ENCODE peak calls at places on chromosomes 13 and 19, in six cellular contexts. One of them, this sample, is unnamed.

GRCh38 chr19:29467824-29468401 is 57.9 kb upstream of the VSTM2B start:
- ATAC-seq in HepG2: peak
- ATAC-seq in upper lobe of left lung: no peak
- ATAC-seq in GM12878: peak
- ATAC-seq in A549: peak
- ATAC-seq in K562: peak
- ATAC-seq in this sample: no peak

GRCh38 chr19:49339364-49340068 is 4.3 kb downstream of the CD37 start:
- ATAC-seq in HepG2: no peak
- ATAC-seq in K562: peak
- ATAC-seq in GM12878: no peak
- ATAC-seq in A549: peak
- ATAC-seq in upper lobe of left lung: peak
- ATAC-seq in this sample: peak

GRCh38 chr13:99969934-99970760 is 1.4 kb downstream of the ZIC5 start:
- ATAC-seq in GM12878: no peak
- ATAC-seq in K562: peak
- ATAC-seq in A549: peak
- ATAC-seq in upper lobe of left lung: no peak
- ATAC-seq in HepG2: peak
- ATAC-seq in this sample: peak

GRCh38 chr13:48817166-48817802 is 158.4 kb upstream of the FNDC3A start:
- ATAC-seq in HepG2: peak
- ATAC-seq in A549: no peak
- ATAC-seq in upper lobe of left lung: no peak
- ATAC-seq in GM12878: no peak
- ATAC-seq in K562: no peak
- ATAC-seq in this sample: no peak

GRCh38 chr19:58134244-58134643 is 16.3 kb downstream of the ZNF329 start:
- ATAC-seq in K562: no peak
- ATAC-seq in GM12878: no peak
- ATAC-seq in HepG2: no peak
- ATAC-seq in A549: no peak
- ATAC-seq in upper lobe of left lung: no peak
- ATAC-seq in this sample: no peak

GRCh38 chr19:31553844-31554215 is 204.6 kb upstream of the TSHZ3 start:
- ATAC-seq in HepG2: no peak
- ATAC-seq in upper lobe of left lung: peak
- ATAC-seq in GM12878: no peak
- ATAC-seq in A549: no peak
- ATAC-seq in K562: no peak
- ATAC-seq in this sample: peak

GRCh38 chr19:35317464-35318043 is 11.4 kb upstream of the CD22 start:
- ATAC-seq in HepG2: peak
- ATAC-seq in K562: peak
- ATAC-seq in upper lobe of left lung: peak
- ATAC-seq in A549: peak
- ATAC-seq in GM12878: no peak
- ATAC-seq in this sample: no peak

GRCh38 chr13:33363328-33363727 is 77.8 kb upstream of the STARD13 start:
- ATAC-seq in HepG2: no peak
- ATAC-seq in K562: no peak
- ATAC-seq in A549: no peak
- ATAC-seq in upper lobe of left lung: peak
- ATAC-seq in GM12878: peak
- ATAC-seq in this sample: peak

GRCh38 chr13:27403252-27403678 is 21.2 kb upstream of the GTF3A start:
- ATAC-seq in GM12878: no peak
- ATAC-seq in K562: no peak
- ATAC-seq in A549: no peak
- ATAC-seq in HepG2: peak
- ATAC-seq in upper lobe of left lung: peak
- ATAC-seq in this sample: peak

DNA sequence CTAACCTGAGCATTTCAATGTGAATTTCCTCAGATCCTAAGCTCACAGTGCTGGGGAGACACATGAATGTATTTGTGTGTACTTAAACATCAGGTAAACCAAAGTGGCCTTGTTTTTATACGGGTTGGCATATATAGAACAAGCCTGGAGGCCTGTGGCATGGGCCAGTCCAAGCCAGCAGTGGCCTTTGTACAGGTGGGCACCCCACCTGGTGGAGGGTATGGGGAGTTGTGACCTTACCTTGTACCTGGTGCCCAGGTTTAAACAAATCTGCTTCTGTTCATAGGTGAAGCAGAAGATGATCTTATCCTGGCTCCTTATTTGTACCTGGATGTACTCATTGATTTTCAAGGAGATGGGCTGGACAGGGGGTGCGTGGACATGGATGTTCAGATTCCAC is 71.0 kb downstream of the ERICH6B start:
- ATAC-seq in HepG2: peak
- ATAC-seq in A549: no peak
- ATAC-seq in K562: no peak
- ATAC-seq in GM12878: peak
- ATAC-seq in upper lobe of left lung: no peak
- ATAC-seq in this sample: no peak
- TF ChIP-seq CTCF in HepG2: no peak
- TF ChIP-seq CTCF in A549: no peak
- TF ChIP-seq CTCF in K562: no peak
- TF ChIP-seq CTCF in GM12878: no peak
- TF ChIP-seq CTCF in upper lobe of left lung: no peak
- TF ChIP-seq CTCF in this sample: no peak

DNA sequence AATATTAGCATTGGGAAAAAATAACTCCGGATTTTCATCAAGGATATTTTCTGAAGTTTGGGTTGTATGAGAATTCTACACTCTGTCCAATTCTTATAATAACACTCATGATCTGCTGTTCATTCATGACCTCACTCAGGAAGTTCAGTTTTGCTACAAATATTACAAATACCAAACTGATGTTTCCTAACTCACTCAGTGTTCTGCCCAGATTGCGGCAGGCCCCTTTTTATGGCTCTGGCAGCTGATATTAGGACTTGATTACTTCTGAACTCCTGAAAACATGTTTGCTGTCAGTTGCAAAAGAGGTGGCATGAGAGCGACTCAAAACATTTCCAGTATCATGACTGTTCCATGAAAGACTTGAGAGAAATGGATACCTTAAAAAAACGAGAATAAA is 188.0 kb downstream of the RGCC start:
- ATAC-seq in A549: no peak
- ATAC-seq in GM12878: no peak
- ATAC-seq in upper lobe of left lung: peak
- ATAC-seq in K562: no peak
- ATAC-seq in HepG2: peak
- ATAC-seq in this sample: peak
- TF ChIP-seq EP300 in A549: no peak
- TF ChIP-seq EP300 in GM12878: no peak
- TF ChIP-seq EP300 in upper lobe of left lung: no peak
- TF ChIP-seq EP300 in K562: no peak
- TF ChIP-seq EP300 in HepG2: no peak
- TF ChIP-seq EP300 in this sample: no peak

GRCh38 chr19:10380311-10381102 is at the start of gene TYK2:
- ATAC-seq in GM12878: peak
- ATAC-seq in K562: peak
- ATAC-seq in A549: peak
- ATAC-seq in HepG2: peak
- ATAC-seq in upper lobe of left lung: peak
- ATAC-seq in this sample: peak
- TF ChIP-seq POLR2A in GM12878: peak
- TF ChIP-seq POLR2A in K562: peak
- TF ChIP-seq POLR2A in A549: peak
- TF ChIP-seq POLR2A in HepG2: peak
- TF ChIP-seq POLR2A in upper lobe of left lung: no peak
- TF ChIP-seq POLR2A in this sample: peak

GRCh38 chr19:7366701-7367420 is 18.1 kb downstream of the ARHGEF18 start:
- ATAC-seq in K562: peak
- ATAC-seq in A549: peak
- ATAC-seq in upper lobe of left lung: no peak
- ATAC-seq in HepG2: no peak
- ATAC-seq in GM12878: peak
- ATAC-seq in this sample: no peak
- TF ChIP-seq CTCF in K562: peak
- TF ChIP-seq CTCF in A549: peak
- TF ChIP-seq CTCF in upper lobe of left lung: no peak
- TF ChIP-seq CTCF in HepG2: peak
- TF ChIP-seq CTCF in GM12878: peak
- TF ChIP-seq CTCF in this sample: no peak

DNA sequence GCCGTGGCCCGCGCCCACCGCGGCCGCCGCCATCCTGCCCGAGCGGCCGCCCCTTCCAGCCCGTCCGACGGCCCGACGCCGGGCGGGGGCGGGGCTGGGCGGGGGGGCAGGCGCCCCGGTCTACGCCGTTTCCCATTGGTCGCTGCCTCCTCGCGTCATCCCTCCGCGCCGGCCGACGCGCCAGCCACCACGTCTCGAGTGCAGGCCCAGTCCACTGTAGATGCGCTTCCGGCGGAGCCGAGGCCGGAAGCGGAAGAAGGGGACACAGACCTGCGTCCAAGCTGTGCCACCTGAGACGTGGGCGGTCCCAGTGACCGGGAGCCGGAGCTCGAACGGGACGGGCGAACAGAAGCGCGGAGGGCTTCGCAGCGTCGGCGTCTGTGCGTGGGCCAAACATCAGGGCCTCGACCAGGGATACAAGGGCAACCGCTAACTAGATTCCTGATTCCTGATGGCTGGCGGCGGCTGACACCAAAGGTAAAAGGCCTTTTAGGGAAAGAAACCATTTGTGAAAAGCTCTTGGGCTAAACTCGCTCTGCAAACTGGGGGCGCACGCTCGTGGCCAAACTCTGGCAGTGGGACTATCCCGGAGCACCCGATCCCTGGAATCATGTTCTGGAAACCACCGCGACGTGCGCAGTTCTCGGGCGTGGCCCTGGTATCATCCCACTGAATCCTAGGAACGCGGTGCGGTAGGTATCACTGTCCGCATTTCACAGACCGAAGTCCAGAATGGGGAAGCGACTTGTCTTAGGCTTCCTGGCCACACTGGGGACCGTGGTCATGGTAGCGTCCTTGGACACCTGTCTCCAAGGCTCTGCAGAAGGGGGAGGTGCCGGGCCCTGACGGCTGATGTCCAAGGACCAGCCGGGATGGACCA is at the start of gene SLC35E1:
- ATAC-seq in upper lobe of left lung: peak
- ATAC-seq in K562: peak
- ATAC-seq in HepG2: peak
- ATAC-seq in A549: peak
- ATAC-seq in GM12878: peak
- ATAC-seq in this sample: peak
- TF ChIP-seq EP300 in upper lobe of left lung: no peak
- TF ChIP-seq EP300 in K562: peak
- TF ChIP-seq EP300 in HepG2: no peak
- TF ChIP-seq EP300 in A549: no peak
- TF ChIP-seq EP300 in GM12878: no peak
- TF ChIP-seq EP300 in this sample: no peak

DNA sequence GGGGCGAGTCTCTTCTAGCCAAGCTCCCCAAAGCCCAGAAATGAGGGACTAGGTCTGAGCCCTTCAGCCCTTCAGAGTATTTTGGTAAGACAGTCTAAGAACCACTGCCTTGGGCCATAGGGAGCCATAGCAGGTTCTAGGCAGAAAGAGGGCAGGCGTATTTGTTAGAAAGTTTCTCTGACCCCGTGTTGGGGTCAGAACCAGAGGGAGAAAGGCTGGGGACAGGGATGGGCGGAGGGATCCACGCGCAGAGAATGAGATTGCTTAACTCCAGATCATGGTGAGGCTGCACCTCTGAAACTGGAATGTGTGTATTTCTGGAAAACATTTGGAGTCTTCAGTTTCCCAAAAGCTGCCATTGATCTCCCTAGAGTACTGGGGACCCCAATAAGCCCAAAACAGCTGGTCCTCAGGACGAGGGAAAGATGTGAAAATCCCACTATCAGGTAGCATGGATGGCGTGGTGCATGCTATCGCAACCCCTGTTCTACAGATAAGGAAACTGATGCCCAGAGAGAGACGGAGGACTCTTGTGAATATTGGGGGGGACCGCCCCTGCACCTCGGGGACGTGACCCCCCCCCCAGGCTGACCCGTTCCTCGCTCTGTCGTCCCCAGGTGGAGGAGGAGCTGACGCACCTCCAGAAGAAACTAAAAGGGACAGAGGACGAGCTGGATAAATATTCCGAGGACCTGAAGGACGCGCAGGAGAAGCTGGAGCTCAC is 703 bp upstream of the TPM4 start:
- ATAC-seq in HepG2: no peak
- ATAC-seq in K562: no peak
- ATAC-seq in GM12878: peak
- ATAC-seq in A549: no peak
- ATAC-seq in upper lobe of left lung: no peak
- ATAC-seq in this sample: no peak
- TF ChIP-seq POLR2A in HepG2: no peak
- TF ChIP-seq POLR2A in K562: peak
- TF ChIP-seq POLR2A in GM12878: no peak
- TF ChIP-seq POLR2A in A549: no peak
- TF ChIP-seq POLR2A in upper lobe of left lung: no peak
- TF ChIP-seq POLR2A in this sample: no peak

GRCh38 chr19:45444318-45445041 is 20.8 kb upstream of the ERCC1 start:
- ATAC-seq in A549: peak
- ATAC-seq in K562: peak
- ATAC-seq in upper lobe of left lung: peak
- ATAC-seq in HepG2: peak
- ATAC-seq in GM12878: peak
- ATAC-seq in this sample: peak
- TF ChIP-seq CTCF in A549: peak
- TF ChIP-seq CTCF in K562: no peak
- TF ChIP-seq CTCF in upper lobe of left lung: no peak
- TF ChIP-seq CTCF in HepG2: peak
- TF ChIP-seq CTCF in GM12878: no peak
- TF ChIP-seq CTCF in this sample: no peak